ENCODE peak calls at places on chromosomes 13 and 19, in seven cellular contexts. F is cardiac muscle cell, Z is Panc1, W is mesendoderm, U is tibial nerve, T is A549, I is GM23248. J is an unnamed sample.

GRCh38 chr13:94813920-94814500 is 101.7 kb upstream of the SOX21 start:
- DNase-seq in I (no peak), W (no peak), Z (no peak), F (no peak), T (no peak), U (no peak), J (no peak)

GRCh38 chr19:30112666-30113065 is 170.6 kb downstream of the URI1 start:
- DNase-seq in T (no peak), I (no peak), U (no peak), Z (no peak), F (no peak), W (no peak), J (no peak)

GRCh38 chr19:28396259-28396940 is 816.6 kb downstream of the UQCRFS1 start:
- DNase-seq in U (no peak), F (no peak), T (peak), W (peak), I (no peak), Z (no peak), J (no peak)

GRCh38 chr13:62333466-62333865 is 917.8 kb upstream of the PCDH20 start:
- DNase-seq in U (no peak), W (no peak), Z (no peak), F (no peak), T (no peak), I (no peak), J (no peak)

GRCh38 chr13:50484472-50485113 is 358.9 kb downstream of the DLEU7 start:
- DNase-seq in I (no peak), U (no peak), T (no peak), F (no peak), W (no peak), Z (no peak), J (no peak)

GRCh38 chr19:46426506-46427162 is 2.1 kb downstream of the PNMA8C start:
- DNase-seq in Z (no peak), F (peak), W (peak), T (peak), U (no peak), I (peak), J (no peak)

GRCh38 chr13:23692816-23693215 is 122.6 kb downstream of the TNFRSF19 start:
- DNase-seq in F (no peak), I (no peak), W (no peak), U (no peak), T (no peak), Z (no peak), J (no peak)

GRCh38 chr13:94073006-94073744 is 406.3 kb downstream of the DCT start:
- DNase-seq in I (peak), T (no peak), W (no peak), Z (no peak), F (peak), U (no peak), J (no peak)

GRCh38 chr19:55600336-55601028 is 394 bp downstream of the ZNF524 start:
- DNase-seq in I (peak), U (no peak), F (no peak), Z (no peak), W (no peak), T (no peak), J (no peak)

GRCh38 chr13:93045836-93046235 is 180.8 kb upstream of the GPC6 start:
- DNase-seq in Z (no peak), I (peak), T (no peak), F (peak), W (no peak), U (no peak), J (no peak)

GRCh38 chr13:70183041-70183440 is 74.8 kb upstream of the KLHL1 start:
- DNase-seq in F (no peak), U (no peak), Z (no peak), I (no peak), W (peak), T (peak), J (no peak)

GRCh38 chr19:36417752-36418286 is 625 bp downstream of the ZFP82 start:
- DNase-seq in F (no peak), T (no peak), I (no peak), Z (no peak), U (no peak), W (peak), J (no peak)

GRCh38 chr13:82817133-82817532 is 1065.1 kb downstream of the SLITRK1 start:
- DNase-seq in F (no peak), T (no peak), W (no peak), Z (no peak), U (no peak), I (no peak), J (no peak)

GRCh38 chr13:99085139-99085845 is 107.4 kb upstream of the DOCK9 start:
- DNase-seq in U (no peak), Z (no peak), F (no peak), I (peak), W (peak), T (no peak), J (no peak)

GRCh38 chr13:30367296-30367695 is 55.0 kb upstream of the UBE2L5 start:
- DNase-seq in T (no peak), Z (no peak), I (no peak), W (no peak), U (no peak), F (no peak), J (no peak)

GRCh38 chr19:38145627-38146026 is 78.4 kb downstream of the DPF1 start:
- DNase-seq in T (no peak), Z (no peak), W (no peak), U (no peak), F (peak), I (peak), J (no peak)

GRCh38 chr13:25494708-25495411 is 123.1 kb downstream of the ATP8A2 start:
- DNase-seq in W (no peak), F (no peak), T (no peak), U (no peak), I (no peak), Z (no peak), J (no peak)

GRCh38 chr19:53908933-53909415 is at the start of gene CACNG7:
- DNase-seq in F (peak), W (peak), I (no peak), T (peak), U (no peak), Z (no peak), J (no peak)

GRCh38 chr19:534088-534487 is 2.5 kb downstream of the CDC34 start:
- DNase-seq in F (no peak), W (no peak), I (no peak), Z (no peak), T (no peak), U (no peak), J (no peak)

GRCh38 chr19:536881-537404 is 5.4 kb downstream of the CDC34 start:
- DNase-seq in W (no peak), U (no peak), Z (no peak), I (no peak), T (no peak), F (no peak), J (no peak)

GRCh38 chr19:536031-536880 is 4.7 kb downstream of the CDC34 start:
- DNase-seq in U (no peak), T (no peak), W (no peak), I (no peak), Z (no peak), F (no peak), J (no peak)

GRCh38 chr19:533485-534058 is 2.0 kb downstream of the CDC34 start:
- DNase-seq in U (no peak), F (no peak), I (peak), Z (no peak), W (no peak), T (no peak), J (no peak)

DNA sequence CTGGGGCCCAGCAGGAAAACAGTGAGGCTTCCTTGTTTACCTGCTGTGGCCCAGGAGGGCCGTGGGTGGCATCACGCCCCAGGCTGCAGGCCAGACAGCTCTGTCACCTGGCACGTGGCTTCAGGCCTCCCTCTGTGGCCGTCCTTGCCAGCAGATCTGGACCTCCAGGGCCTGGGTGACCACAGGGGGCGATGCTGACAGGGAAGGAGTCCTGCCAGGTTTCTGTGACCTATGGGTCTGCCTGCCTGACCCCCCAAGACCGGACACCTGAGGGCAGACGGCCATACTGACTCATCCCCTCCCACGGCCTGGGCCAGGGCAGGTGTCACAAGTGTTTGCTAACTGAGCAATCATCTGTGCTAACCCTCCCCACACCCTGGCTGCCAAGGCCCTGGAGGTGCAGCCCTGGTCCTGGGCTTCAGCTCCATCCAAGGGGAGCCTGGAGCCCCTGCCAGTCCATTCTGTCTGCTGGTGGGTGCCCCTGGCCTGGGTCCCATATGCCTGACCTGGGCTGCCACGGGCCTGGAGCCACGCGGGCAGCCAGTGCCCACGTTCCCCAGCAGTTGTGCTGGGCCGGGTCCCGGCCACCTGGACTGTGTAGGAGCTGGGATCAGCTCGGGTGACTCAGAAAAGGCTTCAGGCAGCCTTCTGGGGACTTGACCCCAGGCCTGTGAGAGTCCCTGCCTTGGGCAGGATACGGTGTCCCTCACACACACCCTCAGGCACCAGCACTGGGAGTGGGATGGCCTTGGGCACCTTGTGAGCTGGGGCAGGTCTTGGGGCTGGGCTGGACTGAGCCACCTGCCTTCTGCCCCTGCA is 3.7 kb downstream of the CDC34 start:
- DNase-seq in U (no peak), I (peak), T (no peak), W (no peak), Z (no peak), F (no peak), J (no peak)
- H3K27ac ChIP-seq in U (no peak), I (no peak), T (no peak), W (no peak), Z (no peak), F (no peak), J (no peak)

GRCh38 chr13:39417131-39417530 is 185.9 kb downstream of the LHFPL6 start:
- DNase-seq in T (no peak), F (peak), W (peak), Z (no peak), I (peak), U (no peak), J (no peak)

GRCh38 chr13:39411501-39411900 is 191.5 kb downstream of the LHFPL6 start:
- DNase-seq in T (no peak), I (peak), W (peak), U (no peak), F (no peak), Z (no peak), J (no peak)

GRCh38 chr13:39415403-39415802 is 187.6 kb downstream of the LHFPL6 start:
- DNase-seq in Z (no peak), W (peak), T (peak), F (peak), I (peak), U (no peak), J (no peak)

GRCh38 chr13:39415003-39415402 is 188.0 kb downstream of the LHFPL6 start:
- DNase-seq in U (no peak), Z (no peak), I (peak), F (peak), W (no peak), T (no peak), J (no peak)

DNA sequence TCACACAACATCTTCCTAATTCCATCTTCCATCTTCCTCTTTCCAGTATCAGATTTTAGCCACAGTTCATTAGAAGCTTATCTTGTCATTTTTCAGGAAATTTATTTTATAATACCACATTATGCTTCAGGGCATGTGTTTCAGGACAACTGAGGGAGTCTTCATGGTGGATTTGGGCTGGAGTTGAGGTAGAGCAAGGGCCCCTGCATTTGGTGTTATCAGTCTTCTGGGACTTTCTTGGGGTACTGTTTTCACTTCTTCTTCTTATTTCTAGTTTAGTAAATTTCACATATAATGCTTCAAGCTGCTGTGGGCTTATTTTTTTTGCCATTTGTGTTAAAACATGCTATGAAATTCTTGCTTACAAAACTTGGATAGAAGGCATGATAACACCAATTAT is 188.7 kb downstream of the LHFPL6 start:
- DNase-seq in Z (no peak), I (no peak), U (no peak), T (no peak), F (no peak), W (no peak), J (no peak)
- H3K27ac ChIP-seq in Z (no peak), I (no peak), U (peak), T (no peak), F (no peak), W (no peak), J (no peak)

DNA sequence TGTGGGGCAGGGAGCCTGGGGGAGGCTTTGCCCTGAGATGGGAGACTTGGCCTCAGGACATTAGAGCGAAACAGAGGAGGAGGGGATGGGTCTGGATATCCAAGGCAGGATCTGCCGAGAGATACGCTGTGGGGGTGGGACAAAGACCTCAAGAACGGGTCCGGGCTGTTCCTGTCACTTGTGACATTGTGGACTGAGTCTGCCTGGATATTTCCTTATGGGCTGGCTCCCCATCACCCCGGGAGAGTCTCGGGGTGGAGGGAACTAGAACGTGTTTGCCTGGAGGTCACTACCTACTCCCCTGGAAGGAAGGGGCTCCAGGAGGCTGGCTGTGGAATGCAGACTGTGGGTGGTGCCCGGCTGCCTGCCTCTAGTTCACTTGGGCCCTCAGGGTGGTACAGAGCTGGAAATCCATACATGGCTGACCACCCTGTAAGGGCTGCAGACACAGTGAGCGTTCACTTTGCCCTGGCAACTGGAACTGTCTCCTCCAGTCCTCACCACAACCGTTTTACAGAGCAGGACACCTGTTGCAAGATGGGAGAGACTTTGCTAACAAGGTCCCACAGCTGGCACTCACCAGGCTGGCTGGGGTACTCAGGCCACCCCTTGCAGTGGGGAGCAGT is 26.5 kb downstream of the DNM2 start:
- DNase-seq in T (no peak), Z (no peak), I (no peak), W (no peak), F (no peak), U (no peak), J (no peak)
- H3K27ac ChIP-seq in T (no peak), Z (peak), I (no peak), W (no peak), F (peak), U (no peak), J (no peak)

GRCh38 chr19:35257113-35257461 is 8.3 kb downstream of the LSR start:
- DNase-seq in T (no peak), W (no peak), U (no peak), Z (no peak), F (no peak), I (no peak), J (no peak)

GRCh38 chr19:35264281-35265125 is 4.3 kb upstream of the USF2 start:
- DNase-seq in W (no peak), I (no peak), F (no peak), Z (no peak), U (peak), T (no peak), J (no peak)

GRCh38 chr19:35261356-35262100 is 7.2 kb upstream of the USF2 start:
- DNase-seq in I (no peak), Z (no peak), T (no peak), F (no peak), U (peak), W (no peak), J (no peak)

GRCh38 chr19:35262101-35262761 is 6.5 kb upstream of the USF2 start:
- DNase-seq in T (no peak), I (no peak), W (no peak), Z (no peak), F (no peak), U (peak), J (no peak)

DNA sequence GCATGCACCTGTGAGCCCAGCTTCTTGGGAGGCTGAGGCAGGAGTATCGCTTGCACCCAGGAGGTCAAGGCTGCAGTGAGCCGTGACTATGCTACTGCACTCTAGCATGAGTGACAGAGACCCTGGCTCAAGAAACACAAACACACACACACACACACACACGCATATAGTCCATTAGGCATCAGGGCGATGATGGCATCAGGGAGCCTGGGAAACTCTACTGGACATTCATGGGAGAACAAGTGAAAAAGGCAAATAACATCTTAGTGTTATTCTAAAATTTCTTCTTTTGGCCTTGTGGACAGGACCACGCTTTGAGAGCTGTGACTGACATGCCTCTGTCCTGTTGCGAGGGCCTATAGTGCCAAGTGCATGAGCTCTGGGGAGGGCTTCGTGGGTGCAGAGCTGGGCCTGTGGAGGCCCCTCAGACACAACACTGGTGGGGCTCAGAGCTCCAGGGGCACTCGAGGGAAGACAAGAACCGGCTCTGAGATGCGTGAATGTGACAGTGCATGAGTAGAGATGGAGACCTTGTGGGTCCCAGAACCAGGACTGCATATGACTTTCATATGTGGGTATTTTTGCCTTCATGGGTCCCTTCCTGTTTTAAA is 8.0 kb upstream of the USF2 start:
- DNase-seq in W (no peak), T (no peak), F (no peak), Z (no peak), U (peak), I (no peak), J (no peak)
- H3K27ac ChIP-seq in W (no peak), T (no peak), F (no peak), Z (no peak), U (no peak), I (no peak), J (no peak)

GRCh38 chr19:13085673-13086072 is 17.0 kb downstream of the LYL1 start:
- DNase-seq in I (no peak), T (no peak), Z (no peak), W (no peak), U (no peak), F (no peak), J (no peak)
- H3K27ac ChIP-seq in I (no peak), T (no peak), Z (no peak), W (no peak), U (peak), F (no peak), J (no peak)

J was measured in epithelial cell of prostate.